ENCODE peak calls at places on chromosomes 3 and 15, in five cellular contexts. N, K, R, X and J are unnamed samples.

GRCh38 chr3:31147550-31147949 is 253.1 kb upstream of the GADL1 start:
- DNase-seq in X (no peak), K (no peak), R (no peak), N (no peak), J (no peak)

GRCh38 chr3:159416854-159417253 is 571.8 kb upstream of the IL12A start:
- DNase-seq in N (peak), K (peak), X (no peak), R (no peak), J (no peak)

GRCh38 chr3:14371573-14372474 is 30.6 kb upstream of the SLC6A6 start:
- DNase-seq in K (peak), N (no peak), X (no peak), R (peak), J (no peak)

GRCh38 chr3:42843730-42844713 is 31.7 kb downstream of the CYP8B1 start:
- DNase-seq in X (peak), N (no peak), R (no peak), K (no peak), J (peak)

GRCh38 chr3:188926741-188927650 is 244.8 kb upstream of the TPRG1 start:
- DNase-seq in N (no peak), K (peak), X (no peak), R (no peak), J (no peak)

GRCh38 chr15:81274932-81275341 is 49.0 kb downstream of the STARD5 start:
- DNase-seq in X (peak), N (peak), K (peak), R (peak), J (peak)

GRCh38 chr3:129429080-129429451 is 630 bp upstream of the EFCAB12 start:
- DNase-seq in R (no peak), N (no peak), K (peak), X (no peak), J (no peak)

GRCh38 chr15:63396546-63396939 is 14.9 kb upstream of the CA12 start:
- DNase-seq in X (no peak), K (no peak), R (peak), N (peak), J (peak)

GRCh38 chr3:195699860-195700259 is 20.9 kb upstream of the MUC20 start:
- DNase-seq in R (no peak), X (no peak), N (no peak), K (no peak), J (no peak)

GRCh38 chr15:88036154-88036839 is 220.2 kb downstream of the NTRK3 start:
- DNase-seq in K (no peak), N (peak), X (no peak), R (no peak), J (peak)

GRCh38 chr15:60061758-60062157 is 57.6 kb downstream of the FOXB1 start:
- DNase-seq in R (no peak), X (no peak), K (no peak), N (no peak), J (no peak)

GRCh38 chr3:127486337-127486944 is 104.1 kb downstream of the TPRA1 start:
- DNase-seq in R (no peak), X (peak), K (no peak), N (no peak), J (no peak)

GRCh38 chr3:49803464-49804140 is 541 bp downstream of the INKA1 start:
- DNase-seq in R (peak), X (no peak), N (peak), K (no peak), J (peak)

GRCh38 chr3:179933872-179934271 is 102.9 kb downstream of the PEX5L start:
- DNase-seq in N (no peak), R (no peak), X (no peak), K (no peak), J (no peak)

GRCh38 chr3:37703633-37704032 is 158.0 kb upstream of the CTDSPL start:
- DNase-seq in K (peak), X (no peak), N (no peak), R (peak), J (no peak)

GRCh38 chr15:100463515-100463914 is 65.2 kb downstream of the CERS3 start:
- DNase-seq in N (no peak), X (no peak), R (peak), K (no peak), J (no peak)

GRCh38 chr3:105538483-105538882 is 171.8 kb downstream of the ALCAM start:
- DNase-seq in R (no peak), K (no peak), N (no peak), X (no peak), J (no peak)

GRCh38 chr3:59185586-59186381 is 136.0 kb upstream of the CFAP20DC start:
- DNase-seq in N (no peak), R (peak), K (peak), X (no peak), J (peak)

DNA sequence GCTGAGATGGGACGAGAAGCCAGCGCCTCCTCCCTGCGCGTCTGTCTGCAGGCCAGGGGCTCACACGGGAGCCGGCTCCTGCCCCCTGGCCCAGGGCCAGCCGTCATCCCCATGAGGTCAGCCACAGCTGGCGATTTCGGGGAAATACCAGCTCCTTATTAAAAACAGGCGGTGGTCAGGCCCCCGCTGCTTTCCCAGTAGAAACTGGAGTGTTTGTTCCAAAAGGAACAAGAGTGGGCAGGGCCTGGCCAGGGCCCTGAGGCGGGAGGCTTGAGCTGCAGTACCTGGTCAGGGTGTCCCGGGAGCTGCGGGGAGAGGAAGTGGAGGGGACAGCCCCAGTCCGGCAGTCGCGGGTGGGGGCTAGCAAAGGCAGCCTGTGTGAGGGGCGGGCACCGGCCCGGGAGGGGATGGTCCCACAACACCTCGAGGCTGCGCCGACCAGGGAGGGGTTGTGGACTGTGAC is 17.8 kb downstream of the MYL3 start:
- DNase-seq in K (peak), X (no peak), N (peak), R (peak), J (peak)
- TF ChIP-seq EZH2 in K (no peak), X (no peak), N (no peak), R (no peak), J (no peak)

DNA sequence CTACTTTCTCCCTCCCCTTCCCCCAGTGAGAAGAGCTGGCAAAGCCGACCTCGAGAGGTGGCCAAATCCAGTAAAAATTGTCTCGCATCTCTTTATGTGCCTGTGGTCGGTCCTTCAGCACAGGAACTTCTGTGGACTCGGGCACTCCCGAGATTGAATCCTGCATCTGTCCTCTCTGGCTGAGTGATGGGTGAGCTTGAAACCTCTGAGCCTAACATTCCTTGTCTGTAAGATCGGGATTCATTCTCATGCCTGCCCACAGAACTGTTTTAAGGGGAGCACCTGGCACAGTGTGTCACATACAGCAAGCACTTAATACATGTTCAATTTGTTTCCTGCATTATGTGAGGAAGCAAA is 11.3 kb downstream of the CX3CR1 start:
- DNase-seq in R (no peak), K (no peak), N (no peak), X (no peak), J (no peak)
- H3K27ac ChIP-seq in R (no peak), K (no peak), N (no peak), X (no peak), J (no peak)

DNA sequence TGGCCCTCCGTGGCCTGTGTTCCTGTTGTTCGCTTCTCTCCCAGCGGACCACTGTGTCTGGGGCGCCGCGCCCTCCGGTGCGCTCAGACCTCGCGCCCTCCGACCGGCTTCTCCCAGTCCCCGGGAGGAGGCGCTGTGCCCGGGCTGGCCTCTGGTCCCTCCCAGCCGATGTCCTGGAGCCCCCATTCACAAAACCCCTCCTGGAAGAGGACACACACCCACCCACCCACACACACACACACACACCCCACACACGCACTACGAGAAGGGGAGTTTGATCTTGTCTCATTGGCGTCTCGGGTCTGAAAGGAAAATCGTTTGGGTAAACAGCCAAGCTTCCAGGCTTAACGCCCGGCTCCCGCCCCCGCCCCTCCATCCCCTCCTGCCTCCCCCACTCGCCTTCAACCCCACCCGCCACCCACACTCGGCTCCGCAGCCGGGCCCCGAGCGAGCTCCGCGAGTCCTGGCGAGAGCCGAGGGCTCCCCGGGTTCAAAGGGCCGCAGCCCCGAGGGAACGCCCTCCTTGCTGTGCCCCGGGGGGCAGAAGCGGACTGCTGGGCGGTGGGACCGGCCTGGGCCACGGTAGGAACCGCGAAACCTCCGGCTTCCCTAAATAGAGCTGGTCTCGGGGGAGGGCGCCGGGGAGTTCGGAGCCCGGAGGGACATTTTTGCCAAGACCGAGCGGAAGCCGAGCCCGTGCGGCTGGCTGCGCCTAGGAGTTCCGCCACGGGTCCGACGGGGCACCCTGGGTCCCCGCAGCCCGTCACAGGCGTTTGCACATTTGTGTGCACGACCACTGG is 23.6 kb downstream of the NR2F2 start:
- DNase-seq in N (peak), X (peak), R (peak), K (peak), J (peak)
- TF ChIP-seq EZH2 in N (peak), X (peak), R (no peak), K (no peak), J (no peak)

GRCh38 chr3:88141458-88142083 is 8.2 kb upstream of the C3orf38 start:
- DNase-seq in K (peak), N (no peak), X (no peak), R (no peak), J (no peak)
- H3K27ac ChIP-seq in K (no peak), N (no peak), X (no peak), R (no peak), J (no peak)

GRCh38 chr15:92653836-92654524 is 1.6 kb downstream of the FAM174B start:
- DNase-seq in N (peak), X (peak), K (peak), R (peak), J (no peak)

GRCh38 chr15:92655178-92655995 is at the start of gene FAM174B:
- DNase-seq in X (peak), K (peak), N (peak), R (peak), J (peak)

GRCh38 chr15:92657486-92657885 is 1.9 kb upstream of the FAM174B start:
- DNase-seq in N (no peak), R (no peak), K (no peak), X (peak), J (no peak)

GRCh38 chr15:92654662-92655061 is 913 bp downstream of the FAM174B start:
- DNase-seq in R (no peak), K (no peak), N (no peak), X (peak), J (no peak)

GRCh38 chr15:92656089-92656488 is 514 bp upstream of the FAM174B start:
- DNase-seq in R (no peak), X (peak), K (no peak), N (peak), J (no peak)
- TF ChIP-seq EZH2 in R (no peak), X (peak), K (peak), N (no peak), J (no peak)

GRCh38 chr15:51198701-51199253 is 104.1 kb upstream of the TNFAIP8L3 start:
- DNase-seq in R (no peak), K (peak), X (no peak), N (no peak), J (no peak)
- H3K27ac ChIP-seq in R (no peak), K (no peak), X (no peak), N (no peak), J (no peak)

GRCh38 chr3:140010391-140010790 is 75.4 kb downstream of the CLSTN2 start:
- DNase-seq in R (no peak), N (no peak), K (no peak), X (no peak), J (no peak)
- TF ChIP-seq EZH2 in R (no peak), N (no peak), K (no peak), X (no peak), J (no peak)